ENCODE peak calls at places on chromosomes 11 and 22, in eight cellular contexts. H is body of pancreas, J is cardiac muscle cell, M is tibial nerve, A is ovary, Z is upper lobe of right lung, O is brain microvascular endothelial cell, Y is adrenal gland. L is an unnamed sample.

GRCh38 chr22:25404923-25405853 is 159.3 kb upstream of the GRK3 start:
- DNase-seq in H (peak; percentile 81), J (peak; percentile 82), M (peak; percentile 54), A (peak; percentile 79), Z (peak; percentile 92), O (peak; percentile 31), Y (peak; percentile 82), L (peak; percentile 80)

GRCh38 chr11:17350455-17351170 is 987 bp upstream of the NCR3LG1 start:
- DNase-seq in H (no peak), J (no peak), M (no peak), A (no peak), Z (no peak), O (no peak), Y (no peak), L (no peak)

GRCh38 chr11:47413908-47414684 is 5.7 kb downstream of the SLC39A13 start:
- DNase-seq in H (no peak), J (no peak), M (no peak), A (peak; percentile 54), Z (peak; percentile 72), O (peak; percentile 58), Y (no peak), L (no peak)

GRCh38 chr11:82927264-82927880 is 25.8 kb downstream of the DDIAS start:
- DNase-seq in H (peak; percentile 25), J (peak; percentile 65), M (peak; percentile 19), A (no peak), Z (no peak), O (peak; percentile 52), Y (peak; percentile 30), L (no peak)

GRCh38 chr22:45583504-45583903 is 80.8 kb downstream of the FBLN1 start:
- DNase-seq in H (no peak), J (no peak), M (no peak), A (no peak), Z (no peak), O (no peak), Y (no peak), L (no peak)

GRCh38 chr11:20045098-20045688 is 115.1 kb downstream of the DBX1 start:
- DNase-seq in H (peak; percentile 94), J (no peak), M (no peak), A (no peak), Z (no peak), O (no peak), Y (no peak), L (no peak)

GRCh38 chr11:119169272-119169719 is 771 bp downstream of the NLRX1 start:
- DNase-seq in H (peak; percentile 74), J (peak; percentile 61), M (no peak), A (no peak), Z (peak; percentile 80), O (no peak), Y (no peak), L (peak; percentile 22)

GRCh38 chr11:112219476-112220232 is 6.6 kb upstream of the PTS start:
- DNase-seq in H (peak; percentile 56), J (peak; percentile 67), M (peak; percentile 69), A (peak; percentile 25), Z (no peak), O (peak; percentile 63), Y (peak; percentile 41), L (peak; percentile 31)

GRCh38 chr11:50080256-50080655 is 47.6 kb downstream of the OR4C45 start:
- DNase-seq in H (no peak), J (no peak), M (no peak), A (no peak), Z (no peak), O (no peak), Y (no peak), L (no peak)

GRCh38 chr22:19213001-19213400 is 34.5 kb upstream of the SLC25A1 start:
- DNase-seq in H (no peak), J (no peak), M (no peak), A (no peak), Z (no peak), O (no peak), Y (no peak), L (no peak)

GRCh38 chr22:50691521-50691920 is 18.9 kb downstream of the SHANK3 start:
- DNase-seq in H (no peak), J (peak; percentile 45), M (no peak), A (no peak), Z (no peak), O (peak; percentile 40), Y (no peak), L (peak; percentile 15)

GRCh38 chr11:9313648-9314290 is 624 bp downstream of the TMEM41B start:
- DNase-seq in H (no peak), J (peak; percentile 48), M (no peak), A (no peak), Z (no peak), O (no peak), Y (no peak), L (peak; percentile 30)

GRCh38 chr22:32864596-32864995 is 63.1 kb downstream of the TIMP3 start:
- DNase-seq in H (no peak), J (no peak), M (no peak), A (no peak), Z (no peak), O (no peak), Y (no peak), L (no peak)

GRCh38 chr22:30046716-30047363 is 33.4 kb upstream of the HORMAD2 start:
- DNase-seq in H (no peak), J (no peak), M (no peak), A (no peak), Z (no peak), O (no peak), Y (no peak), L (no peak)

GRCh38 chr22:49527611-49528419 is 299.9 kb downstream of the BRD1 start:
- DNase-seq in H (no peak), J (no peak), M (no peak), A (no peak), Z (no peak), O (no peak), Y (no peak), L (no peak)

GRCh38 chr11:32870676-32871075 is 21.9 kb upstream of the QSER1 start:
- DNase-seq in H (no peak), J (peak; percentile 16), M (no peak), A (no peak), Z (no peak), O (no peak), Y (no peak), L (peak; percentile 34)

GRCh38 chr11:45213717-45214116 is 67.3 kb downstream of the PRDM11 start:
- DNase-seq in H (no peak), J (no peak), M (no peak), A (no peak), Z (no peak), O (no peak), Y (no peak), L (no peak)

GRCh38 chr22:19483481-19484244 is 3.9 kb downstream of the CDC45 start:
- DNase-seq in H (no peak), J (no peak), M (no peak), A (no peak), Z (no peak), O (peak; percentile 67), Y (no peak), L (no peak)

GRCh38 chr11:107276057-107276456 is 181.6 kb downstream of the CWF19L2 start:
- DNase-seq in H (no peak), J (no peak), M (no peak), A (no peak), Z (no peak), O (no peak), Y (no peak), L (no peak)

GRCh38 chr11:35154960-35155359 is 16.0 kb downstream of the CD44 start:
- DNase-seq in H (no peak), J (no peak), M (no peak), A (no peak), Z (no peak), O (no peak), Y (no peak), L (no peak)

GRCh38 chr11:44067266-44067665 is 1.2 kb downstream of the ACCS start:
- DNase-seq in H (no peak), J (no peak), M (no peak), A (no peak), Z (no peak), O (no peak), Y (no peak), L (no peak)

GRCh38 chr22:20859615-20860014 is 808 bp downstream of the SNAP29 start:
- DNase-seq in H (no peak), J (no peak), M (no peak), A (no peak), Z (peak; percentile 18), O (no peak), Y (no peak), L (no peak)

GRCh38 chr11:40170076-40170475 is 1289.4 kb downstream of the LRRC4C start:
- DNase-seq in H (no peak), J (no peak), M (no peak), A (no peak), Z (no peak), O (no peak), Y (no peak), L (no peak)

DNA sequence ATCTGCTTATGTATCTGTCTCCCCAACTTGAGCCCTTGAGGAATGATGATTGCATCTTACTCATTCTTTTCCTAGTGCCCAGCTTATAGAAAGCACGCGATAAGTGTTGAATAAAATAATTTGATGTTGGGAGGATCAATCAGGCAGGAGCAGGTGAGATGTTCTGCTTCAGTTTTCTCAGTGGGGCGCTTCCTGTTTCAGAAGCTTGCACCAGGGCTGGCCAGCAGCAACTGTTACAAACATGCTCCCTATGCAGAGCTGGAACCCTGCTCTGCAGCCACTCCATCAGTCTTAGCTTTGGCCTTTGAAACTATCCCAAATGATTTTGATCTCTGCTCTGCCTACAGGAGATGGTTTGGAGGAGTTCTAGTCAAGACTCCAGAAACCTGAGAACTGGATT is 3.9 kb downstream of the ENDOD1 start:
- DNase-seq in H (no peak), J (no peak), M (no peak), A (no peak), Z (no peak), O (no peak), Y (no peak), L (no peak)
- H3K27ac ChIP-seq in H (no peak overlapping the region), J (no peak overlapping the region), M (peak overlapping the region; percentile 94), A (no peak overlapping the region), Z (no peak overlapping the region), O (peak overlapping the region; percentile 6), Y (peak overlapping the region; percentile 70), L (no peak overlapping the region)

GRCh38 chr11:22426915-22427314 is 88.7 kb downstream of the SLC17A6 start:
- DNase-seq in H (no peak), J (no peak), M (no peak), A (no peak), Z (no peak), O (no peak), Y (no peak), L (no peak)
- TF ChIP-seq CTCF in H (no peak), J (peak; percentile 11), M (no peak), A (no peak), Z (no peak), O (peak; percentile 8), Y (no peak), L (no peak)

GRCh38 chr22:46673205-46673604 is 53.0 kb downstream of the GRAMD4 start:
- DNase-seq in H (no peak), J (no peak), M (no peak), A (no peak), Z (no peak), O (no peak), Y (no peak), L (no peak)
- H3K27ac ChIP-seq in H (no peak overlapping the region), J (no peak overlapping the region), M (no peak overlapping the region), A (no peak overlapping the region), Z (no peak overlapping the region), O (no peak overlapping the region), Y (no peak overlapping the region), L (no peak overlapping the region)

DNA sequence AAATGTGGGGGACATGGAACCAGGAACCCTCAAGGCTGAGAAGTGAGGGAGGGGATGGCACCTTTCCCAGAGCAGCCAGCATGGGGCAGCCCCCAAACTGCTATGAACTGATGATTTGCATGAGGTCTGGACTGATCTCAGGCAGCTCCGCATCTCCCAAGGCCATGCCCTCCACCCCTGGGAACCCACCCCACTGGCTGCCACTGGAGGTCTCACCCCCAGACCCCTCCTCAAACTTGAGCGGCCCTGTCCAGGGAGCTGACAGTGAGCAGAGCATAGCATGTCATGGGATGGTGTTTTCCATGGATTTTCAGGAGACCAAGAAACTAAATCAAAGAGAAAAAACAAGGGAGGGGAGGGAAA is 46.8 kb downstream of the NRXN2 start:
- DNase-seq in H (no peak), J (no peak), M (no peak), A (no peak), Z (no peak), O (no peak), Y (no peak), L (no peak)
- TF ChIP-seq CTCF in H (no peak), J (no peak), M (no peak), A (no peak), Z (no peak), O (no peak), Y (no peak), L (no peak)

L was measured in WERI-Rb-1.